ENCODE peak calls at places on chromosomes 11 and 22, in five cellular contexts. K is CD8-positive, alpha-beta memory T cell; W is stimulated activated CD4-positive, alpha-beta T cell treated with anti-CD3 and anti-CD28 coated beads, Interleukin-4, amount 100 ng/mL, for 48 hours; C is Calu3; I is activated CD4-positive, CD25-positive, alpha-beta regulatory T cell. A is an unnamed sample.
A peak's percentile ranks its signal among the peaks of the same experiment; 100 is the strongest.

GRCh38 chr22:20435436-20436308 is 2.0 kb downstream of the SCARF2 start:
- DNase-seq in C (no peak), W (no peak), I (no peak), K (no peak), A (no peak)

GRCh38 chr22:33986167-33986771 is 66.0 kb upstream of the LARGE1 start:
- DNase-seq in W (no peak), C (no peak), I (no peak), K (no peak), A (no peak)

GRCh38 chr22:24156146-24156914 is 25.0 kb upstream of the SUSD2 start:
- DNase-seq in W (peak; percentile 49), K (peak; percentile 54), I (peak; percentile 39), C (peak; percentile 29), A (peak; percentile 35)

GRCh38 chr11:118885831-118886571 is 2.3 kb downstream of the CXCR5 start:
- DNase-seq in I (no peak), W (no peak), K (no peak), C (no peak), A (no peak)

GRCh38 chr22:44869196-44869595 is 116.8 kb downstream of the ARHGAP8 start:
- DNase-seq in K (no peak), W (no peak), C (no peak), I (no peak), A (no peak)

GRCh38 chr22:20591660-20592310 is 84.4 kb downstream of the MED15 start:
- DNase-seq in K (no peak), C (peak; percentile 48), I (no peak), W (no peak), A (no peak)

GRCh38 chr11:8307601-8308000 is 43.9 kb upstream of the LMO1 start:
- DNase-seq in W (no peak), C (no peak), K (no peak), I (no peak), A (no peak)

GRCh38 chr22:29469755-29470154 is 10.3 kb upstream of the NEFH start:
- DNase-seq in C (peak; percentile 18), W (no peak), K (no peak), I (no peak), A (no peak)

GRCh38 chr22:36369922-36370781 is 17.6 kb downstream of the MYH9 start:
- DNase-seq in I (no peak), C (peak; percentile 77), W (no peak), K (no peak), A (peak; percentile 70)

GRCh38 chr22:20117656-20118571 is 888 bp upstream of the TRMT2A start:
- DNase-seq in I (peak; percentile 35), K (peak; percentile 41), C (peak; percentile 19), W (peak; percentile 79), A (peak; percentile 14)

GRCh38 chr11:47270331-47271271 is 668 bp downstream of the MADD start:
- DNase-seq in W (no peak), I (no peak), C (no peak), K (peak; percentile 20), A (peak; percentile 62)

GRCh38 chr11:11916981-11917399 is 75.2 kb downstream of the USP47 start:
- DNase-seq in C (no peak), W (no peak), K (no peak), I (no peak), A (peak; percentile 80)

GRCh38 chr11:102843474-102843873 is at the start of gene MMP3:
- DNase-seq in K (no peak), W (no peak), I (no peak), C (no peak), A (no peak)

GRCh38 chr11:78417175-78417887 is at the start of gene GAB2:
- DNase-seq in W (peak; percentile 12), C (peak; percentile 50), K (peak; percentile 6), I (no peak), A (no peak)

GRCh38 chr11:17610402-17610894 is 63.4 kb downstream of the OTOG start:
- DNase-seq in K (no peak), C (no peak), W (no peak), I (no peak), A (no peak)

GRCh38 chr11:129951883-129952262 is 50.8 kb downstream of the PRDM10 start:
- DNase-seq in C (no peak), I (no peak), W (no peak), K (no peak), A (no peak)

GRCh38 chr11:34236572-34236971 is 121.2 kb downstream of the ABTB2 start:
- DNase-seq in I (no peak), W (no peak), C (no peak), K (no peak), A (no peak)

GRCh38 chr11:121059605-121060004 is 35.7 kb downstream of the TBCEL start:
- DNase-seq in I (no peak), K (no peak), C (no peak), W (no peak), A (no peak)

GRCh38 chr11:126310229-126310991 is 6.5 kb downstream of the DCPS start:
- DNase-seq in W (no peak), C (peak; percentile 76), K (peak; percentile 41), I (no peak), A (peak; percentile 85)

GRCh38 chr11:105838668-105839403 is 183.2 kb downstream of the MSANTD4 start:
- DNase-seq in I (no peak), W (no peak), K (no peak), C (no peak), A (peak; percentile 3)

GRCh38 chr11:7004482-7004881 is 15.7 kb downstream of the ZNF214 start:
- DNase-seq in C (no peak), I (no peak), K (no peak), W (no peak), A (peak; percentile 45)

GRCh38 chr11:22076215-22076930 is 116.5 kb upstream of the ANO5 start:
- DNase-seq in W (no peak), I (no peak), K (no peak), C (no peak), A (no peak)

GRCh38 chr11:61728940-61729219 is 23.6 kb upstream of the MYRF start:
- DNase-seq in W (no peak), C (peak; percentile 28), K (no peak), I (no peak), A (peak; percentile 24)

GRCh38 chr11:57480409-57481137 is 20.2 kb downstream of the RTN4RL2 start:
- DNase-seq in W (peak; percentile 69), K (peak; percentile 46), I (peak; percentile 23), C (peak; percentile 79), A (peak; percentile 62)